ENCODE peak calls at places on chromosomes 4 and X, in six cellular contexts. One of them, this sample, is unnamed. For H3K36me3, the result is how much of the 10 kb centered on the place peaks cover.

GRCh38 chr4:16532240-16532990 is 306.1 kb upstream of the TAPT1 start:
- DNase-seq in astrocyte: peak
- DNase-seq in Caco-2: no peak
- DNase-seq in stomach: no peak
- DNase-seq in suprapubic skin: no peak
- DNase-seq in sigmoid colon: no peak
- DNase-seq in this sample: peak

GRCh38 chrX:10634681-10635161 is 14.3 kb upstream of the MID1 start:
- DNase-seq in astrocyte: peak
- DNase-seq in Caco-2: no peak
- DNase-seq in stomach: no peak
- DNase-seq in suprapubic skin: no peak
- DNase-seq in sigmoid colon: no peak
- DNase-seq in this sample: peak

GRCh38 chr4:145524535-145524934 is 42.9 kb downstream of the SMAD1 start:
- DNase-seq in astrocyte: no peak
- DNase-seq in Caco-2: no peak
- DNase-seq in stomach: no peak
- DNase-seq in suprapubic skin: no peak
- DNase-seq in sigmoid colon: no peak
- DNase-seq in this sample: no peak

GRCh38 chr4:98289375-98289774 is 28.2 kb downstream of the RAP1GDS1 start:
- DNase-seq in astrocyte: no peak
- DNase-seq in Caco-2: no peak
- DNase-seq in stomach: no peak
- DNase-seq in suprapubic skin: no peak
- DNase-seq in sigmoid colon: no peak
- DNase-seq in this sample: no peak

GRCh38 chr4:6446538-6447451 is 25.6 kb downstream of the PPP2R2C start:
- DNase-seq in astrocyte: no peak
- DNase-seq in Caco-2: no peak
- DNase-seq in stomach: peak
- DNase-seq in suprapubic skin: no peak
- DNase-seq in sigmoid colon: no peak
- DNase-seq in this sample: no peak

GRCh38 chr4:80172203-80172602 is 25.1 kb upstream of the PRDM8 start:
- DNase-seq in astrocyte: no peak
- DNase-seq in Caco-2: no peak
- DNase-seq in stomach: no peak
- DNase-seq in suprapubic skin: no peak
- DNase-seq in sigmoid colon: no peak
- DNase-seq in this sample: no peak

GRCh38 chrX:40298569-40298968 is 200.8 kb upstream of the BCOR start:
- DNase-seq in astrocyte: no peak
- DNase-seq in Caco-2: no peak
- DNase-seq in stomach: no peak
- DNase-seq in suprapubic skin: no peak
- DNase-seq in sigmoid colon: no peak
- DNase-seq in this sample: no peak

GRCh38 chrX:41923925-41924693 is 755 bp upstream of the CASK start:
- DNase-seq in astrocyte: peak
- DNase-seq in Caco-2: peak
- DNase-seq in stomach: peak
- DNase-seq in suprapubic skin: no peak
- DNase-seq in sigmoid colon: no peak
- DNase-seq in this sample: peak

GRCh38 chrX:40273356-40274050 is 175.7 kb upstream of the BCOR start:
- DNase-seq in astrocyte: peak
- DNase-seq in Caco-2: no peak
- DNase-seq in stomach: no peak
- DNase-seq in suprapubic skin: no peak
- DNase-seq in sigmoid colon: peak
- DNase-seq in this sample: no peak

GRCh38 chrX:41386222-41386990 is 52.4 kb downstream of the DDX3X start:
- DNase-seq in astrocyte: peak
- DNase-seq in Caco-2: no peak
- DNase-seq in stomach: no peak
- DNase-seq in suprapubic skin: no peak
- DNase-seq in sigmoid colon: no peak
- DNase-seq in this sample: no peak

GRCh38 chr4:123821861-123822260 is 425.3 kb downstream of the SPRY1 start:
- DNase-seq in astrocyte: peak
- DNase-seq in Caco-2: peak
- DNase-seq in stomach: no peak
- DNase-seq in suprapubic skin: no peak
- DNase-seq in sigmoid colon: no peak
- DNase-seq in this sample: peak

GRCh38 chrX:9677098-9677739 is 88.4 kb downstream of the GPR143 start:
- DNase-seq in astrocyte: peak
- DNase-seq in Caco-2: no peak
- DNase-seq in stomach: peak
- DNase-seq in suprapubic skin: no peak
- DNase-seq in sigmoid colon: peak
- DNase-seq in this sample: peak

GRCh38 chr4:2090642-2091041 is 31.5 kb downstream of the NAT8L start:
- DNase-seq in astrocyte: no peak
- DNase-seq in Caco-2: no peak
- DNase-seq in stomach: no peak
- DNase-seq in suprapubic skin: no peak
- DNase-seq in sigmoid colon: no peak
- DNase-seq in this sample: no peak

GRCh38 chr4:38818441-38818976 is 13.9 kb upstream of the TLR1 start:
- DNase-seq in astrocyte: no peak
- DNase-seq in Caco-2: peak
- DNase-seq in stomach: no peak
- DNase-seq in suprapubic skin: no peak
- DNase-seq in sigmoid colon: no peak
- DNase-seq in this sample: peak

GRCh38 chrX:48632207-48632606 is 34.9 kb downstream of the WDR13 start:
- DNase-seq in astrocyte: no peak
- DNase-seq in Caco-2: no peak
- DNase-seq in stomach: no peak
- DNase-seq in suprapubic skin: no peak
- DNase-seq in sigmoid colon: no peak
- DNase-seq in this sample: no peak

GRCh38 chrX:48631376-48632090 is 34.2 kb downstream of the WDR13 start:
- DNase-seq in astrocyte: peak
- DNase-seq in Caco-2: peak
- DNase-seq in stomach: peak
- DNase-seq in suprapubic skin: peak
- DNase-seq in sigmoid colon: peak
- DNase-seq in this sample: peak

DNA sequence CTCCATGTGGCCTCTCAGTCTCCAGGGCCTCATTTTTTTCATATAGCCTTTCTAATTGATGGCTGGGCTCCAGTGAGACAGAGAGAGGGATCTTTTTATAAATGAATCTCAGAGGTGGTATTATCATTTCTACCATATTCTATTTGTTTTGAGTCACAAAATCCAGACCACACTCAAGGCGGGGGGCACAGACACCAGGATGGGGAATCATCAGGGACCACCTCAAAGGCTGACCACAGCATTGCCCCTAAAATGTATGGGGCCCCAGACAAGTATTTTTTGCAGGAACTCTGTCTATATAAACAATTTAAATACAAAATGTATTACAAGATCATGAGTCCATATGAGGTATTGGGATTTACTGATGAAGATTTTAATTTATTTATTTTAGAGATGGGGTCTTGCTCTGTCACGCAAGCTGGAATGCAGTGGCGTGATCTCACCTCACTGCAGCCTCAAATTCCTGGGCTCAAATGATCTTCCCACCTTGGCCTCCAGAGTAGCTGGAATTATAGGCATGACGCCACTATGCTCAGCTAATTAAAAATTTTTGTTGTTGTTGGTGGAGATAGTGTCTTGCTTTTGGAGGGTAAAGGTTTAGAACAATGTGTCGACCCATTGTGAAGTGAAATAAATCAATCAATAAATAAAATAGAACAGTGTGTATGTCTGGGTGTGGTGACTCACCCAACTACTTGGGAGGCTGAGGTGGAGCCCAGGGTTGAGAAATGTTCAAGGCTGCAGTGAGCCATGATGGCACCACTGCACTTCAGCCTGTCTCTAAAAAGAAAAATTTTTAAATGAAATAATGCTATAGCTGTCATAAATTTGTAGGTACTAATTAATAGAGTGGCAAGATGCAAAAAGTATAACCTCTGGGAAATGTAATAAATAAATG is 29.4 kb downstream of the WDR13 start:
- DNase-seq in astrocyte: no peak
- DNase-seq in Caco-2: no peak
- DNase-seq in stomach: no peak
- DNase-seq in suprapubic skin: no peak
- DNase-seq in sigmoid colon: no peak
- DNase-seq in this sample: peak
- TF ChIP-seq CTCF in astrocyte: no peak
- TF ChIP-seq CTCF in Caco-2: no peak
- TF ChIP-seq CTCF in stomach: no peak
- TF ChIP-seq CTCF in suprapubic skin: no peak
- TF ChIP-seq CTCF in sigmoid colon: no peak
- TF ChIP-seq CTCF in this sample: no peak

GRCh38 chr4:121674191-121674590 is 22.6 kb downstream of the ANXA5 start:
- DNase-seq in astrocyte: no peak
- DNase-seq in Caco-2: no peak
- DNase-seq in stomach: no peak
- DNase-seq in suprapubic skin: no peak
- DNase-seq in sigmoid colon: no peak
- DNase-seq in this sample: no peak

GRCh38 chr4:121677524-121677923 is 19.3 kb downstream of the ANXA5 start:
- DNase-seq in astrocyte: no peak
- DNase-seq in Caco-2: no peak
- DNase-seq in stomach: no peak
- DNase-seq in suprapubic skin: no peak
- DNase-seq in sigmoid colon: no peak
- DNase-seq in this sample: no peak

GRCh38 chr4:121675715-121676114 is 21.1 kb downstream of the ANXA5 start:
- DNase-seq in astrocyte: no peak
- DNase-seq in Caco-2: peak
- DNase-seq in stomach: no peak
- DNase-seq in suprapubic skin: no peak
- DNase-seq in sigmoid colon: no peak
- DNase-seq in this sample: no peak

GRCh38 chr4:121674696-121675095 is 22.1 kb downstream of the ANXA5 start:
- DNase-seq in astrocyte: no peak
- DNase-seq in Caco-2: no peak
- DNase-seq in stomach: no peak
- DNase-seq in suprapubic skin: no peak
- DNase-seq in sigmoid colon: no peak
- DNase-seq in this sample: no peak

DNA sequence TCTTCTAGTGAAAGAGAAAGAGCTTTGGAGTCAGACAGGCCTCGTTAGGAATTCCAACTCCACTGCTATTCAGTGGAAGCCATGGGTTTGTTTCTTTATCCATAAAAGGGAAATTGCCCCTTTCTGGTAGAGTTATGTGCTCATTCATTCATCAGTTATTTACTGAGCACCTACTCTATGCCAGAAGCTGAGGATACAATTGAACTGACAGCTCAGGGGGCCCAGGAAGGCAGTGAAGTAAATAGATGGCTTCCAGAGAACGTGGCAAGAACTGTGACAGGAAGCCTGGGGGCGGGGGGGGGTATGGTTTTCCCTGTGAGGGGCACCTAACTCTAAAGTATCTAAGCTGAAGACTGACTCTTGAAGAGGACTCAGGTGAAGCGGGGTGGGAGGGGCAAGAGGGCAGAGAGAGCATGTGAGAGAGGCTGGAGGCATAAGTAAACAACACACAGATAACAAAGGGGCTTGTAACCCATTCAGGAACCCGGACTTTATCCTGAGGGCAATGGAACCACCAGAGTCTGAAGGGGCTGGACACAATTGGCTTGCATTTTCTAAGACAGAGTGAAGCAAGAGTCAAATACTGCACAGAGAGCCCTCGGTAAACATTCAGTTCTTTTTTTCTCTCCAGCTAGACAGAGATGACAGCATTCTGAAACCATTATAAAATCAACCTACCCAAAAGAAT is 20.2 kb downstream of the ANXA5 start:
- DNase-seq in astrocyte: no peak
- DNase-seq in Caco-2: peak
- DNase-seq in stomach: no peak
- DNase-seq in suprapubic skin: no peak
- DNase-seq in sigmoid colon: no peak
- DNase-seq in this sample: no peak
- H3K36me3 ChIP-seq in astrocyte: half or more
- H3K36me3 ChIP-seq in Caco-2: under half
- H3K36me3 ChIP-seq in stomach: under half
- H3K36me3 ChIP-seq in suprapubic skin: half or more
- H3K36me3 ChIP-seq in sigmoid colon: under half
- H3K36me3 ChIP-seq in this sample: under half

GRCh38 chrX:80282535-80282934 is 137.7 kb upstream of the TENT5D start:
- DNase-seq in astrocyte: no peak
- DNase-seq in Caco-2: no peak
- DNase-seq in stomach: no peak
- DNase-seq in suprapubic skin: no peak
- DNase-seq in sigmoid colon: no peak
- DNase-seq in this sample: no peak
- TF ChIP-seq CTCF in astrocyte: no peak
- TF ChIP-seq CTCF in Caco-2: no peak
- TF ChIP-seq CTCF in stomach: no peak
- TF ChIP-seq CTCF in suprapubic skin: no peak
- TF ChIP-seq CTCF in sigmoid colon: no peak
- TF ChIP-seq CTCF in this sample: no peak

GRCh38 chr4:78768447-78769177 is 7.5 kb upstream of the BMP2K start:
- DNase-seq in astrocyte: no peak
- DNase-seq in Caco-2: no peak
- DNase-seq in stomach: no peak
- DNase-seq in suprapubic skin: no peak
- DNase-seq in sigmoid colon: no peak
- DNase-seq in this sample: peak

GRCh38 chr4:78767350-78767749 is 8.8 kb upstream of the BMP2K start:
- DNase-seq in astrocyte: no peak
- DNase-seq in Caco-2: no peak
- DNase-seq in stomach: no peak
- DNase-seq in suprapubic skin: no peak
- DNase-seq in sigmoid colon: no peak
- DNase-seq in this sample: no peak

GRCh38 chr4:78766650-78767049 is 9.5 kb upstream of the BMP2K start:
- DNase-seq in astrocyte: no peak
- DNase-seq in Caco-2: no peak
- DNase-seq in stomach: no peak
- DNase-seq in suprapubic skin: no peak
- DNase-seq in sigmoid colon: no peak
- DNase-seq in this sample: no peak

GRCh38 chr4:78772526-78773084 is 3.5 kb upstream of the BMP2K start:
- DNase-seq in astrocyte: no peak
- DNase-seq in Caco-2: no peak
- DNase-seq in stomach: no peak
- DNase-seq in suprapubic skin: no peak
- DNase-seq in sigmoid colon: no peak
- DNase-seq in this sample: no peak

GRCh38 chr4:78770091-78770642 is 6.0 kb upstream of the BMP2K start:
- DNase-seq in astrocyte: no peak
- DNase-seq in Caco-2: no peak
- DNase-seq in stomach: no peak
- DNase-seq in suprapubic skin: no peak
- DNase-seq in sigmoid colon: no peak
- DNase-seq in this sample: no peak
- H3K36me3 ChIP-seq in astrocyte: under half
- H3K36me3 ChIP-seq in Caco-2: under half
- H3K36me3 ChIP-seq in stomach: under half
- H3K36me3 ChIP-seq in suprapubic skin: under half
- H3K36me3 ChIP-seq in sigmoid colon: under half
- H3K36me3 ChIP-seq in this sample: under half

This sample was measured in bronchial epithelial cell.